ENCODE peak calls at places on chromosomes 11 and 22, in eight cellular contexts. N is suprapubic skin; P is neural crest cell; M is psoas muscle; I is astrocyte of the spinal cord; G is natural killer cell; H is brain microvascular endothelial cell; L is CD4-positive, alpha-beta T cell. V is an unnamed sample.

GRCh38 chr11:119374632-119375394 is 6.7 kb downstream of the USP2 start:
- DNase-seq in H (no peak), G (no peak), M (peak), I (no peak), N (no peak), L (no peak), P (no peak), V (no peak)

GRCh38 chr22:37906364-37907008 is 389 bp downstream of the MICALL1 start:
- DNase-seq in L (peak), G (peak), M (peak), P (no peak), H (no peak), N (no peak), I (no peak), V (no peak)

GRCh38 chr11:10155793-10156490 is 138.1 kb downstream of the SBF2 start:
- DNase-seq in N (no peak), M (no peak), H (no peak), G (no peak), P (no peak), L (no peak), I (no peak), V (no peak)

GRCh38 chr11:69903206-69903605 is 84.0 kb upstream of the FGF3 start:
- DNase-seq in I (no peak), P (no peak), H (no peak), M (peak), L (no peak), N (no peak), G (no peak), V (no peak)

GRCh38 chr22:44181033-44181911 is 547 bp downstream of the PARVG start:
- DNase-seq in N (no peak), P (no peak), H (no peak), L (peak), I (no peak), M (peak), G (peak), V (peak)

GRCh38 chr11:1766719-1767398 is 3.1 kb upstream of the CTSD start:
- DNase-seq in P (no peak), H (no peak), I (no peak), G (no peak), L (no peak), M (peak), N (no peak), V (peak)

GRCh38 chr11:94803491-94803890 is 35.3 kb downstream of the AMOTL1 start:
- DNase-seq in H (no peak), L (no peak), P (no peak), M (no peak), N (no peak), I (no peak), G (no peak), V (no peak)

GRCh38 chr22:24008381-24009226 is 2.5 kb upstream of the CABIN1 start:
- DNase-seq in G (no peak), I (no peak), P (no peak), M (no peak), H (no peak), N (no peak), L (no peak), V (no peak)

GRCh38 chr11:114774599-114775365 is 96.5 kb downstream of the NXPE2 start:
- DNase-seq in I (peak), P (peak), H (no peak), L (no peak), N (no peak), M (peak), G (no peak), V (no peak)

GRCh38 chr11:697811-698311 is 2.2 kb downstream of the TMEM80 start:
- DNase-seq in L (no peak), I (peak), H (peak), M (no peak), P (no peak), G (no peak), N (no peak), V (no peak)

GRCh38 chr11:86737752-86738151 is 62.6 kb upstream of the PRSS23 start:
- DNase-seq in P (no peak), N (no peak), I (no peak), M (no peak), L (no peak), H (no peak), G (no peak), V (no peak)

GRCh38 chr11:63901660-63902059 is 15.3 kb downstream of the RCOR2 start:
- DNase-seq in P (no peak), G (no peak), L (no peak), H (no peak), M (no peak), N (no peak), I (no peak), V (no peak)
- TF ChIP-seq CTCF in P (peak), G (no peak), L (no peak), H (peak), M (no peak), N (no peak), I (peak), V (no peak)

GRCh38 chr11:129949976-129950318 is 52.7 kb downstream of the PRDM10 start:
- DNase-seq in I (no peak), H (no peak), L (no peak), M (no peak), P (no peak), G (no peak), N (no peak), V (peak)
- TF ChIP-seq CTCF in I (no peak), H (no peak), L (no peak), M (no peak), P (no peak), G (no peak), N (no peak), V (no peak)

GRCh38 chr22:17780116-17780740 is 6.0 kb upstream of the BID start:
- DNase-seq in P (no peak), G (no peak), M (peak), I (no peak), L (no peak), N (no peak), H (no peak), V (no peak)
- TF ChIP-seq CTCF in P (no peak), G (no peak), M (no peak), I (no peak), L (no peak), N (no peak), H (no peak), V (no peak)

GRCh38 chr11:101880208-101880607 is 34.6 kb upstream of the CEP126 start:
- DNase-seq in P (no peak), G (no peak), N (no peak), H (peak), L (no peak), I (peak), M (no peak), V (no peak)
- TF ChIP-seq CTCF in P (peak), G (no peak), N (no peak), H (peak), L (no peak), I (peak), M (no peak), V (peak)

GRCh38 chr11:72696866-72697428 is 22.7 kb upstream of the PDE2A start:
- DNase-seq in M (peak), G (no peak), I (no peak), L (no peak), H (no peak), P (no peak), N (peak), V (no peak)
- TF ChIP-seq CTCF in M (no peak), G (no peak), I (no peak), L (no peak), H (no peak), P (no peak), N (no peak), V (no peak)

GRCh38 chr11:61696602-61697001 is 16.4 kb downstream of the DAGLA start:
- DNase-seq in I (no peak), H (no peak), L (no peak), P (no peak), N (no peak), M (no peak), G (peak), V (no peak)

GRCh38 chr11:61693897-61694840 is 14.0 kb downstream of the DAGLA start:
- DNase-seq in P (no peak), I (no peak), G (no peak), N (no peak), M (no peak), H (no peak), L (no peak), V (no peak)

GRCh38 chr11:61695917-61696316 is 15.7 kb downstream of the DAGLA start:
- DNase-seq in I (peak), G (peak), L (peak), N (peak), P (no peak), M (peak), H (peak), V (peak)

GRCh38 chr11:61697093-61697492 is 16.9 kb downstream of the DAGLA start:
- DNase-seq in I (no peak), P (no peak), G (no peak), N (no peak), L (no peak), M (peak), H (no peak), V (no peak)

DNA sequence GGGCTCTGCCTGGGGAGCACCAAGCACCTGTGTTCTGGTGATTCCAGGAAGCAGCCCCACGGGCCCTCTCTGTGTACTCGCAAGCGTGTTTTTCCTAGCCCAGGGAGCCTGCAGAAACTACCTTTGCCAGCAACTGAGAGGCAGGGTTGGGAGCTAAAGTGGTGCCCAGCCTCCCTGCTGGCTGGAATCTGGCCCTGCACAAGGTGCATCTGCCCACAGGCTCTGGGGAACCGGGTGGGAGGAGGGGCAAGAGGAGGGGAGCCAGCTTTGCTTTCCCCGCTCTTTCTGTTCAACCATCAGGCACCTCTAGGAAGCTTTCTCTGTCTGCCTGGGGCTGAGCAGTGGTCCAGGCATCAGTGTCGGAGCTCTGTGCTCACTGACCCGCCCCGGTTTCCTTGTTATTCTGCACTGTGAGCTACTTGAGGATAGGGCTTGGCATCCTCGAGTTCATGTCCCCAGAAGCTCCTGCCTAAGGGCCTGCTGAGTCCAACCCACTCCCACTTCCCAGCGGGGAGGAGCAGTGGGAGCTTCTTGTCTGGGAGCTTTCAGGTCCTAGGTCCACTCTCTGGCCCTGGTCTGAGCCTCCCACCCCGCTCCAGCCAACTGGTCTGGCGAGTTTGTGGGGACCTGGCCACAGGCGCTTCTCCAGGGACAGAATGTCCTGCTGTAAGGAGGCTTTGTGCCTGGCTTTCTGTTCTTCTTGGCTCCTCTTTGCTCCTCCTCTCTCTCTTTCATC is 14.9 kb downstream of the DAGLA start:
- DNase-seq in L (no peak), P (no peak), G (no peak), I (no peak), M (peak), H (no peak), N (peak), V (no peak)
- TF ChIP-seq CTCF in L (no peak), P (peak), G (no peak), I (peak), M (peak), H (peak), N (no peak), V (no peak)

DNA sequence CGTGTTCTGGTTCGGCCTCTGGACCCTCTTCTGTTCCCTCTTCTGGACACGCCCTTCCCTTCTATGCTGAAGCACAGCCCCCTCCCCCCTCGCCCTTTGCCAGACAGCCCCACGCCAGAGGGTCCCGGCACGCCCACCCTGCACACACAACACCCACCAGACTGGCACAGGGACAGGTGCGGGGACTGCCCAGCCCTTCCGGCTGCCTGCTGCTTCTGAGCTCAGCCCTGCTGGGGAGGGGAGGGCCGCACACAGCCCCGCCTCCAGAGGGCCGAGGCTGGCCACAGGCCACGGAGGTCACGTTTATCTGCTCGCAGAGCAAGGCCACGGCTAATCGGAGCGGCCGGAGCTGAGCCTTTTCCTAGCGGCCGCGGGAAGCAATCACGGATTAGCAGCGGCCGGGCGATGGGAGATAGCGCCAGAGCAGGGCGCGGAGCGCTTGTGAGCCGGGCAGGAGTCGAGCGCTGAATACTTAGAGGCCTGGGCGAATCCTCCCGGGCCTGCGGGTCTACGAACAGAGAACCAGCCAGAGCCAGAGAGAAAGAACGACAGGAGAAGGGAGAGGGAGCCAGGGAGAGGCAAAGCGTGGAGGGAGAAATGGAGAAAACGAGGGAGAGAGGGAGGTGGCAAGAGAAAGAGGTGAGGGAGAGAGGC is 21.5 kb downstream of the OTUB1 start:
- DNase-seq in N (peak), I (no peak), L (no peak), H (no peak), M (peak), P (peak), G (no peak), V (peak)
- TF ChIP-seq CTCF in N (peak), I (peak), L (no peak), H (peak), M (peak), P (peak), G (no peak), V (peak)

GRCh38 chr22:50169774-50170341 is 673 bp upstream of the PANX2 start:
- DNase-seq in H (no peak), G (no peak), N (no peak), P (no peak), M (no peak), I (no peak), L (no peak), V (peak)
- TF ChIP-seq CTCF in H (no peak), G (no peak), N (no peak), P (peak), M (no peak), I (no peak), L (no peak), V (no peak)

DNA sequence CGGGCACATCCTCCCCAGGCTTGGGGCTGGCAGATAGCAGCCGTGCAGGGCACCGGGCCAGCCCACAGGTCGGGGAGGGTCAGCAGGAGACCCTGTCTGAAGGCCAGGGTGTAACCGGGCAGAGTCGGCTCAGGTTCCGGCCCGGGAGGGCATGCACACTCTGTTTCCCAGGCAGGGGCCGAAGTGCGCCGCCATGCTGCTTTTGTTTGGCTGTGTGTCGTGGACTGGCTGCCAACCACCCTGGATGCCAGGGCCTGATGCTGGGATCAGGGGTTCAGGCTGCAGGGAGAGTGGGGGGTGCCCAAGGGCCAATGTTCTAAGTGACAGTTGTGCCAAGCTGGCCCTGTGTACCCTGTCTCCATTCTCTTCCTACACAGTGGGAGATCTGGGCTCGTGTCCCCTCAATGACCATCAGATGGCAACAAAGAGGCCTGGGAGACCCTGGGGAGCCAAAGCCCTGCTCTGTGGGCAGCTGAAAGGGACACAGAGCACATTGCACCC is 120.9 kb upstream of the B3GAT1 start:
- DNase-seq in M (peak), H (no peak), L (no peak), P (no peak), I (no peak), N (peak), G (peak), V (no peak)
- TF ChIP-seq CTCF in M (no peak), H (no peak), L (no peak), P (no peak), I (no peak), N (no peak), G (no peak), V (no peak)

DNA sequence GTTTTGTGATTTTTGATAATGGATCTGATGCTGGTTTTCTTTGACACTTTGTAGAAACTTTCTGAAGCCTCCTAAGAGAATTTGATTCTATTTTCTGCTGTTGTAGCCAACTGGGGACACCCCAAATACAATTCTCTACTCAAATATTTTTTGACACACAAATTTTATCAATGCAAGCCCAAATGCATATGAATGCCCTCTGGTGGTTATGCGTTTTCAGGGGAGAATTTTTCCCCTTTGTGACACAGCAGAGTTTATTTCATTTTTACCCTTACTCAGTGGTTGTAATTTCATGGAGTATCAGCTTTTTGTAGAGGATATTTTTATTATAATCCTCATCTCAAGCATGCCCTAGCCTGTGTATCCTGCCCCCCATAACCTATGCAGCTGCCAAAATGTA is 44.7 kb upstream of the MTMR2 start:
- DNase-seq in G (no peak), N (no peak), H (no peak), P (no peak), I (peak), L (no peak), M (no peak), V (no peak)
- TF ChIP-seq CTCF in G (no peak), N (no peak), H (peak), P (peak), I (peak), L (no peak), M (peak), V (no peak)